ENCODE peak calls at places on chromosome 6, in seven cellular contexts. One of them, this sample, is unnamed.

GRCh38 chr6:50819527-50819905 is 845 bp downstream of the TFAP2B start:
- DNase-seq in heart left ventricle: no peak
- DNase-seq in fibroblast of the aortic adventitia: no peak
- DNase-seq in body of pancreas: no peak
- DNase-seq in PC-9: no peak
- DNase-seq in psoas muscle: no peak
- DNase-seq in ovary: no peak
- DNase-seq in this sample: peak

GRCh38 chr6:6494677-6495076 is 93.8 kb upstream of the LY86 start:
- DNase-seq in heart left ventricle: peak
- DNase-seq in fibroblast of the aortic adventitia: no peak
- DNase-seq in body of pancreas: peak
- DNase-seq in PC-9: no peak
- DNase-seq in psoas muscle: peak
- DNase-seq in ovary: no peak
- DNase-seq in this sample: peak

GRCh38 chr6:165110871-165111270 is 198.5 kb downstream of the C6orf118 start:
- DNase-seq in heart left ventricle: no peak
- DNase-seq in fibroblast of the aortic adventitia: peak
- DNase-seq in body of pancreas: no peak
- DNase-seq in PC-9: no peak
- DNase-seq in psoas muscle: no peak
- DNase-seq in ovary: no peak
- DNase-seq in this sample: no peak

GRCh38 chr6:44696099-44696498 is 308.6 kb downstream of the CDC5L start:
- DNase-seq in heart left ventricle: no peak
- DNase-seq in fibroblast of the aortic adventitia: peak
- DNase-seq in body of pancreas: no peak
- DNase-seq in PC-9: no peak
- DNase-seq in psoas muscle: no peak
- DNase-seq in ovary: no peak
- DNase-seq in this sample: peak

GRCh38 chr6:165846123-165846966 is 183.3 kb upstream of the PDE10A start:
- DNase-seq in heart left ventricle: no peak
- DNase-seq in fibroblast of the aortic adventitia: peak
- DNase-seq in body of pancreas: no peak
- DNase-seq in PC-9: no peak
- DNase-seq in psoas muscle: no peak
- DNase-seq in ovary: no peak
- DNase-seq in this sample: no peak

GRCh38 chr6:23637296-23637695 is 488.7 kb upstream of the NRSN1 start:
- DNase-seq in heart left ventricle: no peak
- DNase-seq in fibroblast of the aortic adventitia: no peak
- DNase-seq in body of pancreas: no peak
- DNase-seq in PC-9: no peak
- DNase-seq in psoas muscle: no peak
- DNase-seq in ovary: no peak
- DNase-seq in this sample: peak

GRCh38 chr6:33613794-33614166 is 7.3 kb upstream of the ITPR3 start:
- DNase-seq in heart left ventricle: no peak
- DNase-seq in fibroblast of the aortic adventitia: peak
- DNase-seq in body of pancreas: no peak
- DNase-seq in PC-9: peak
- DNase-seq in psoas muscle: peak
- DNase-seq in ovary: no peak
- DNase-seq in this sample: peak

GRCh38 chr6:110560239-110561015 is 84.0 kb upstream of the SLC22A16 start:
- DNase-seq in heart left ventricle: no peak
- DNase-seq in fibroblast of the aortic adventitia: no peak
- DNase-seq in body of pancreas: no peak
- DNase-seq in PC-9: no peak
- DNase-seq in psoas muscle: no peak
- DNase-seq in ovary: no peak
- DNase-seq in this sample: no peak

GRCh38 chr6:161947371-161947770 is 673.5 kb upstream of the AGPAT4 start:
- DNase-seq in heart left ventricle: no peak
- DNase-seq in fibroblast of the aortic adventitia: no peak
- DNase-seq in body of pancreas: no peak
- DNase-seq in PC-9: no peak
- DNase-seq in psoas muscle: no peak
- DNase-seq in ovary: no peak
- DNase-seq in this sample: no peak

GRCh38 chr6:165766457-165766856 is 103.4 kb upstream of the PDE10A start:
- DNase-seq in heart left ventricle: no peak
- DNase-seq in fibroblast of the aortic adventitia: peak
- DNase-seq in body of pancreas: no peak
- DNase-seq in PC-9: no peak
- DNase-seq in psoas muscle: no peak
- DNase-seq in ovary: no peak
- DNase-seq in this sample: no peak

GRCh38 chr6:10526156-10526555 is 5.0 kb downstream of the GCNT2 start:
- DNase-seq in heart left ventricle: no peak
- DNase-seq in fibroblast of the aortic adventitia: no peak
- DNase-seq in body of pancreas: no peak
- DNase-seq in PC-9: no peak
- DNase-seq in psoas muscle: no peak
- DNase-seq in ovary: no peak
- DNase-seq in this sample: no peak

GRCh38 chr6:44730771-44731391 is 343.4 kb downstream of the CDC5L start:
- DNase-seq in heart left ventricle: no peak
- DNase-seq in fibroblast of the aortic adventitia: no peak
- DNase-seq in body of pancreas: no peak
- DNase-seq in PC-9: no peak
- DNase-seq in psoas muscle: no peak
- DNase-seq in ovary: no peak
- DNase-seq in this sample: no peak

GRCh38 chr6:27096834-27097511 is 150.5 kb upstream of the PRSS16 start:
- DNase-seq in heart left ventricle: no peak
- DNase-seq in fibroblast of the aortic adventitia: peak
- DNase-seq in body of pancreas: peak
- DNase-seq in PC-9: peak
- DNase-seq in psoas muscle: peak
- DNase-seq in ovary: peak
- DNase-seq in this sample: peak
- H3K4me3 ChIP-seq in heart left ventricle: peak
- H3K4me3 ChIP-seq in fibroblast of the aortic adventitia: peak
- H3K4me3 ChIP-seq in body of pancreas: peak
- H3K4me3 ChIP-seq in PC-9: peak
- H3K4me3 ChIP-seq in psoas muscle: peak
- H3K4me3 ChIP-seq in ovary: peak
- H3K4me3 ChIP-seq in this sample: peak

DNA sequence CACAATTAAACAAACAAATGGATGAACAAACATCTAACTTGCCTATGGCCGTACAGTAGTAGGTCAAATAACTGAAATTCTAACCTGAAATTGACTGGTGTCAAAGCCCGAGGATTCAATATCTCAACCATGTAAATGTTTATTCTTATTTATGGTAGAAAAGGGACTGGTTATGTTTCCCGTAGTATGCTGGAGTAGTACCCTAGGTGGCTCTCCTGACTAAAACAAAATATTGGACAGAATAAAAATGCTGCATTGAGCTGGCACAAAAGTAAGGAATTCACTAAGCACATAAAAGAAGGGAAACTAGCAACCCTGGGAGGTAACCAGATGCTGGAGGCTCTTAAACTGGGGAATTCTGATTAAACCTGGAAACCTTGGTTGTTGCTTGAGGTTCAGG is 117.1 kb upstream of the PREP start:
- DNase-seq in heart left ventricle: no peak
- DNase-seq in fibroblast of the aortic adventitia: peak
- DNase-seq in body of pancreas: no peak
- DNase-seq in PC-9: no peak
- DNase-seq in psoas muscle: no peak
- DNase-seq in ovary: no peak
- DNase-seq in this sample: no peak
- TF ChIP-seq CTCF in heart left ventricle: no peak
- TF ChIP-seq CTCF in fibroblast of the aortic adventitia: no peak
- TF ChIP-seq CTCF in body of pancreas: no peak
- TF ChIP-seq CTCF in PC-9: no peak
- TF ChIP-seq CTCF in psoas muscle: no peak
- TF ChIP-seq CTCF in ovary: no peak
- TF ChIP-seq CTCF in this sample: no peak

GRCh38 chr6:135922170-135922569 is 70.7 kb downstream of the PDE7B start:
- DNase-seq in heart left ventricle: peak
- DNase-seq in fibroblast of the aortic adventitia: peak
- DNase-seq in body of pancreas: no peak
- DNase-seq in PC-9: peak
- DNase-seq in psoas muscle: no peak
- DNase-seq in ovary: no peak
- DNase-seq in this sample: peak
- H3K4me3 ChIP-seq in heart left ventricle: no peak
- H3K4me3 ChIP-seq in fibroblast of the aortic adventitia: no peak
- H3K4me3 ChIP-seq in body of pancreas: no peak
- H3K4me3 ChIP-seq in PC-9: no peak
- H3K4me3 ChIP-seq in psoas muscle: peak
- H3K4me3 ChIP-seq in ovary: no peak
- H3K4me3 ChIP-seq in this sample: no peak

GRCh38 chr6:31827286-31828079 is at the start of gene HSPA1B:
- DNase-seq in heart left ventricle: peak
- DNase-seq in fibroblast of the aortic adventitia: peak
- DNase-seq in body of pancreas: peak
- DNase-seq in PC-9: peak
- DNase-seq in psoas muscle: peak
- DNase-seq in ovary: peak
- DNase-seq in this sample: peak
- TF ChIP-seq CTCF in heart left ventricle: no peak
- TF ChIP-seq CTCF in fibroblast of the aortic adventitia: no peak
- TF ChIP-seq CTCF in body of pancreas: peak
- TF ChIP-seq CTCF in PC-9: no peak
- TF ChIP-seq CTCF in psoas muscle: no peak
- TF ChIP-seq CTCF in ovary: no peak
- TF ChIP-seq CTCF in this sample: no peak

GRCh38 chr6:125002090-125002741 is 40.0 kb downstream of the RNF217 start:
- DNase-seq in heart left ventricle: no peak
- DNase-seq in fibroblast of the aortic adventitia: no peak
- DNase-seq in body of pancreas: no peak
- DNase-seq in PC-9: no peak
- DNase-seq in psoas muscle: no peak
- DNase-seq in ovary: no peak
- DNase-seq in this sample: no peak
- H3K4me3 ChIP-seq in heart left ventricle: peak
- H3K4me3 ChIP-seq in fibroblast of the aortic adventitia: peak
- H3K4me3 ChIP-seq in body of pancreas: no peak
- H3K4me3 ChIP-seq in PC-9: no peak
- H3K4me3 ChIP-seq in psoas muscle: peak
- H3K4me3 ChIP-seq in ovary: no peak
- H3K4me3 ChIP-seq in this sample: no peak

DNA sequence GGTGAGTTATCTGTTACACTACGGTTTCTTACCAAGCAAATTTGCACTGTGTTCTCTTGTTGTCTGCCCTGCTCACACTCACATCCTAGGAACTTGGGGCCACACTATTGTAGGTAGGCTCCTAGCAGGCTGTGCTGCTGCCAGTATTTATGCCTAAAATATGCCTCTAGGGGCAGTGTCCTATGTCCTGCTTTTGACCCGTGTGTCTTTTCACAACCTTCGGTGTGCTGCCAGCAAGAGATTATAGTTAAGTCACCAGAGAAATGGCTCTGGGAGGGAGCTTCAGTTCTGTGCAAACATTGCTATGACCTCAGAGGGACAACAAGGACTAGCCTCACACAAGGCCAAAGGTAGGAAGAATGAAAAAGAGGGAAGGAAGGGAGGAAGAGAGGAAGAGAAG is 8.9 kb upstream of the TAAR5 start:
- DNase-seq in heart left ventricle: no peak
- DNase-seq in fibroblast of the aortic adventitia: no peak
- DNase-seq in body of pancreas: no peak
- DNase-seq in PC-9: no peak
- DNase-seq in psoas muscle: no peak
- DNase-seq in ovary: no peak
- DNase-seq in this sample: no peak
- TF ChIP-seq CTCF in heart left ventricle: no peak
- TF ChIP-seq CTCF in fibroblast of the aortic adventitia: no peak
- TF ChIP-seq CTCF in body of pancreas: peak
- TF ChIP-seq CTCF in PC-9: peak
- TF ChIP-seq CTCF in psoas muscle: no peak
- TF ChIP-seq CTCF in ovary: no peak
- TF ChIP-seq CTCF in this sample: peak

GRCh38 chr6:26128013-26128771 is 41.0 kb downstream of the HFE start:
- DNase-seq in heart left ventricle: no peak
- DNase-seq in fibroblast of the aortic adventitia: no peak
- DNase-seq in body of pancreas: no peak
- DNase-seq in PC-9: no peak
- DNase-seq in psoas muscle: no peak
- DNase-seq in ovary: no peak
- DNase-seq in this sample: no peak
- H3K4me3 ChIP-seq in heart left ventricle: no peak
- H3K4me3 ChIP-seq in fibroblast of the aortic adventitia: peak
- H3K4me3 ChIP-seq in body of pancreas: no peak
- H3K4me3 ChIP-seq in PC-9: no peak
- H3K4me3 ChIP-seq in psoas muscle: peak
- H3K4me3 ChIP-seq in ovary: no peak
- H3K4me3 ChIP-seq in this sample: no peak

GRCh38 chr6:118675225-118675624 is 23.8 kb upstream of the CEP85L start:
- DNase-seq in heart left ventricle: no peak
- DNase-seq in fibroblast of the aortic adventitia: no peak
- DNase-seq in body of pancreas: no peak
- DNase-seq in PC-9: no peak
- DNase-seq in psoas muscle: no peak
- DNase-seq in ovary: no peak
- DNase-seq in this sample: no peak

GRCh38 chr6:118679293-118679692 is 27.9 kb upstream of the CEP85L start:
- DNase-seq in heart left ventricle: no peak
- DNase-seq in fibroblast of the aortic adventitia: peak
- DNase-seq in body of pancreas: no peak
- DNase-seq in PC-9: no peak
- DNase-seq in psoas muscle: no peak
- DNase-seq in ovary: no peak
- DNase-seq in this sample: peak

GRCh38 chr6:118674772-118675171 is 23.4 kb upstream of the CEP85L start:
- DNase-seq in heart left ventricle: no peak
- DNase-seq in fibroblast of the aortic adventitia: no peak
- DNase-seq in body of pancreas: no peak
- DNase-seq in PC-9: no peak
- DNase-seq in psoas muscle: no peak
- DNase-seq in ovary: no peak
- DNase-seq in this sample: no peak

GRCh38 chr6:118678866-118679265 is 27.5 kb upstream of the CEP85L start:
- DNase-seq in heart left ventricle: no peak
- DNase-seq in fibroblast of the aortic adventitia: peak
- DNase-seq in body of pancreas: no peak
- DNase-seq in PC-9: no peak
- DNase-seq in psoas muscle: no peak
- DNase-seq in ovary: no peak
- DNase-seq in this sample: no peak

DNA sequence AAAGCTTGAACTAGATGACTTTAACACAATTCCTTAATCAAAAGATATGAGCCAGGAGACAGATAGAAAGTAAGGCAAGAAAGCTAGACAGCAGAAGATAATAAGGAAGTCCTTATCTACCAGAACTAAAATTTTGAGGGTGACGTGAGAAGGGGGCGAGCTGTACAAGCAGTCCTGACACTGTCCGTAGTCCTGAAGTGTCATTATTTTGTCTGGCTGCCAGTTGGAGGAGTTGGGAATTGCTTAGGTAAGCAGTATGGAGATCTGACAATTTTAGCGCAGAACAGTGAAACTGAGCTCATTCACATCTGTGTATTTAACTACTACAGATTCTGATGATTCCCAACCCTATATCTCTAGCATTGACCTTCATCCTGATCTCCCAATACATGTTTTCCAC is 25.8 kb upstream of the CEP85L start:
- DNase-seq in heart left ventricle: no peak
- DNase-seq in fibroblast of the aortic adventitia: no peak
- DNase-seq in body of pancreas: no peak
- DNase-seq in PC-9: no peak
- DNase-seq in psoas muscle: no peak
- DNase-seq in ovary: no peak
- DNase-seq in this sample: no peak
- TF ChIP-seq CTCF in heart left ventricle: no peak
- TF ChIP-seq CTCF in fibroblast of the aortic adventitia: no peak
- TF ChIP-seq CTCF in body of pancreas: no peak
- TF ChIP-seq CTCF in PC-9: no peak
- TF ChIP-seq CTCF in psoas muscle: no peak
- TF ChIP-seq CTCF in ovary: no peak
- TF ChIP-seq CTCF in this sample: no peak

GRCh38 chr6:167892835-167893234 is 66.1 kb downstream of the AFDN start:
- DNase-seq in heart left ventricle: no peak
- DNase-seq in fibroblast of the aortic adventitia: no peak
- DNase-seq in body of pancreas: no peak
- DNase-seq in PC-9: no peak
- DNase-seq in psoas muscle: no peak
- DNase-seq in ovary: no peak
- DNase-seq in this sample: no peak
- H3K4me3 ChIP-seq in heart left ventricle: no peak
- H3K4me3 ChIP-seq in fibroblast of the aortic adventitia: no peak
- H3K4me3 ChIP-seq in body of pancreas: no peak
- H3K4me3 ChIP-seq in PC-9: no peak
- H3K4me3 ChIP-seq in psoas muscle: no peak
- H3K4me3 ChIP-seq in ovary: no peak
- H3K4me3 ChIP-seq in this sample: no peak

This sample was measured in fibroblast of mammary gland.